ENCODE peak calls at places on chromosomes 12 and 14, in five cellular contexts. One of them, this sample, is unnamed.

GRCh38 chr12:104656921-104657320 is 200.2 kb downstream of the CHST11 start:
- DNase-seq in left lung: no peak
- DNase-seq in neural progenitor cell: no peak
- DNase-seq in foreskin keratinocyte: no peak
- DNase-seq in CD8-positive, alpha-beta T cell: no peak
- DNase-seq in this sample: no peak

GRCh38 chr12:109864916-109865315 is 15.4 kb downstream of the GLTP start:
- DNase-seq in left lung: no peak
- DNase-seq in neural progenitor cell: no peak
- DNase-seq in foreskin keratinocyte: peak; percentile 93
- DNase-seq in CD8-positive, alpha-beta T cell: no peak
- DNase-seq in this sample: peak; percentile 84

GRCh38 chr12:79662046-79662811 is 28.5 kb downstream of the PAWR start:
- DNase-seq in left lung: no peak
- DNase-seq in neural progenitor cell: no peak
- DNase-seq in foreskin keratinocyte: peak; percentile 34
- DNase-seq in CD8-positive, alpha-beta T cell: no peak
- DNase-seq in this sample: no peak

GRCh38 chr12:124837958-124838803 is 25.5 kb downstream of the SCARB1 start:
- DNase-seq in left lung: peak; percentile 66
- DNase-seq in neural progenitor cell: no peak
- DNase-seq in foreskin keratinocyte: peak; percentile 97
- DNase-seq in CD8-positive, alpha-beta T cell: no peak
- DNase-seq in this sample: peak; percentile 93

GRCh38 chr12:38954119-38954746 is 48.8 kb upstream of the CPNE8 start:
- DNase-seq in left lung: no peak
- DNase-seq in neural progenitor cell: no peak
- DNase-seq in foreskin keratinocyte: no peak
- DNase-seq in CD8-positive, alpha-beta T cell: no peak
- DNase-seq in this sample: no peak

GRCh38 chr14:76473381-76474263 is 97.7 kb downstream of the ESRRB start:
- DNase-seq in left lung: no peak
- DNase-seq in neural progenitor cell: peak; percentile 65
- DNase-seq in foreskin keratinocyte: no peak
- DNase-seq in CD8-positive, alpha-beta T cell: no peak
- DNase-seq in this sample: peak; percentile 17

GRCh38 chr14:36818212-36818611 is 156.6 kb downstream of the PAX9 start:
- DNase-seq in left lung: no peak
- DNase-seq in neural progenitor cell: no peak
- DNase-seq in foreskin keratinocyte: no peak
- DNase-seq in CD8-positive, alpha-beta T cell: no peak
- DNase-seq in this sample: no peak

GRCh38 chr14:105050551-105050897 is 14.7 kb downstream of the GPR132 start:
- DNase-seq in left lung: peak; percentile 80
- DNase-seq in neural progenitor cell: no peak
- DNase-seq in foreskin keratinocyte: peak; percentile 45
- DNase-seq in CD8-positive, alpha-beta T cell: no peak
- DNase-seq in this sample: peak; percentile 61

GRCh38 chr14:81655423-81656314 is 122.0 kb upstream of the SEL1L start:
- DNase-seq in left lung: no peak
- DNase-seq in neural progenitor cell: no peak
- DNase-seq in foreskin keratinocyte: peak; percentile 2
- DNase-seq in CD8-positive, alpha-beta T cell: no peak
- DNase-seq in this sample: no peak

GRCh38 chr12:110203546-110203945 is 77.5 kb upstream of the ATP2A2 start:
- DNase-seq in left lung: no peak
- DNase-seq in neural progenitor cell: no peak
- DNase-seq in foreskin keratinocyte: no peak
- DNase-seq in CD8-positive, alpha-beta T cell: no peak
- DNase-seq in this sample: no peak

GRCh38 chr14:64572721-64573508 is 23.2 kb downstream of the PPP1R36 start:
- DNase-seq in left lung: no peak
- DNase-seq in neural progenitor cell: peak; percentile 9
- DNase-seq in foreskin keratinocyte: no peak
- DNase-seq in CD8-positive, alpha-beta T cell: no peak
- DNase-seq in this sample: no peak

GRCh38 chr12:122987086-122987951 is 6.8 kb downstream of the ARL6IP4 start:
- DNase-seq in left lung: no peak
- DNase-seq in neural progenitor cell: no peak
- DNase-seq in foreskin keratinocyte: no peak
- DNase-seq in CD8-positive, alpha-beta T cell: no peak
- DNase-seq in this sample: no peak

GRCh38 chr14:28754209-28754985 is 12.2 kb upstream of the FOXG1 start:
- DNase-seq in left lung: no peak
- DNase-seq in neural progenitor cell: peak; percentile 72
- DNase-seq in foreskin keratinocyte: peak; percentile 33
- DNase-seq in CD8-positive, alpha-beta T cell: no peak
- DNase-seq in this sample: peak; percentile 66

GRCh38 chr12:123036471-123037285 is 56.2 kb downstream of the ARL6IP4 start:
- DNase-seq in left lung: no peak
- DNase-seq in neural progenitor cell: no peak
- DNase-seq in foreskin keratinocyte: no peak
- DNase-seq in CD8-positive, alpha-beta T cell: no peak
- DNase-seq in this sample: no peak

GRCh38 chr14:57189070-57189469 is 79.6 kb downstream of the EXOC5 start:
- DNase-seq in left lung: no peak
- DNase-seq in neural progenitor cell: peak; percentile 54
- DNase-seq in foreskin keratinocyte: no peak
- DNase-seq in CD8-positive, alpha-beta T cell: no peak
- DNase-seq in this sample: peak; percentile 10

GRCh38 chr14:99875421-99875820 is 82.2 kb downstream of the EML1 start:
- DNase-seq in left lung: no peak
- DNase-seq in neural progenitor cell: no peak
- DNase-seq in foreskin keratinocyte: no peak
- DNase-seq in CD8-positive, alpha-beta T cell: no peak
- DNase-seq in this sample: no peak

GRCh38 chr14:106790189-106791036 is 1264.0 kb downstream of the TMEM121 start:
- DNase-seq in left lung: peak; percentile 94
- DNase-seq in neural progenitor cell: peak; percentile 2
- DNase-seq in foreskin keratinocyte: no peak
- DNase-seq in CD8-positive, alpha-beta T cell: peak; percentile 39
- DNase-seq in this sample: peak; percentile 26
- TF ChIP-seq CTCF in left lung: peak; percentile 74
- TF ChIP-seq CTCF in neural progenitor cell: peak; percentile 34
- TF ChIP-seq CTCF in foreskin keratinocyte: peak; percentile 34
- TF ChIP-seq CTCF in CD8-positive, alpha-beta T cell: peak; percentile 98
- TF ChIP-seq CTCF in this sample: peak; percentile 83

DNA sequence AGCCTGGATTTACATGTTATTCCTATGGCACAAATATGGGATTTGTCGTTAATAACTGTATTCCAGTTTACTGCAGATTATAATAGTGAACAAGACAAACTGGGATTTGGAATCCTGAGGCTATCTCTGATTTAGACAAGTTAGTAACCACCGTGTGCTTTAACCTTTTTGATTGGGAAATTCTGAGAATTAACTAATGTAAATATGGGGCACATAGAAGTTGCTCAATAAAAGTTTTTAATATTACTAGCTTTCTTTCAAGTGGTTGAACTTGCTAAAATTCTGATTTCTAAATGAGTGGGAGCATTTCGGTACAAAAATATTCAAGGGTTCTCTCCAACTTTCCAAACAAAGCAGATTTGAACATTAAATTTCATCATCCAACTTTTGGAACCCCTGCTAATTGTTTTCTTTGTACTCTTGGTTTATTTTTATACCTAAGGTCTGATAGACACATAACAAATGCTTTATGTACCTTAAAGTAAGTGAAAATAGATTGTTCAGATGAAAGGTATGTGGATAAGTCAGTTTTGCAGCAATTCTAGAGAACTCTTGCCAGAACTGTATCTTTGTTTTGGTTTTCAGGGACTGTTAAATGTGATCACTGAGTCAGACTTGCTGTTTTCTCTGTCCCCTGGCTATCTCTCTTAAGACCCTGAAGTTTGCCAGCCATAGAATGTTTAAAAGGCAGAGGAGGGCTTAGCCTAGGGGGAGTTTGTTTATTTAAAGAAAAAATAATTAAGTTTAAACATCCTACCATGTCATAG is 57.5 kb downstream of the FRS2 start:
- DNase-seq in left lung: no peak
- DNase-seq in neural progenitor cell: no peak
- DNase-seq in foreskin keratinocyte: peak; percentile 89
- DNase-seq in CD8-positive, alpha-beta T cell: no peak
- DNase-seq in this sample: peak; percentile 58
- H3K27ac ChIP-seq in left lung: peak overlapping the region; percentile 72
- H3K27ac ChIP-seq in neural progenitor cell: no peak overlapping the region
- H3K27ac ChIP-seq in foreskin keratinocyte: peak overlapping the region; percentile 71
- H3K27ac ChIP-seq in CD8-positive, alpha-beta T cell: no peak overlapping the region
- H3K27ac ChIP-seq in this sample: no peak overlapping the region

GRCh38 chr12:9367828-9368227 is 159.6 kb upstream of the PZP start:
- DNase-seq in left lung: no peak
- DNase-seq in neural progenitor cell: no peak
- DNase-seq in foreskin keratinocyte: no peak
- DNase-seq in CD8-positive, alpha-beta T cell: no peak
- DNase-seq in this sample: no peak

GRCh38 chr12:9367201-9367600 is 159.0 kb upstream of the PZP start:
- DNase-seq in left lung: no peak
- DNase-seq in neural progenitor cell: no peak
- DNase-seq in foreskin keratinocyte: no peak
- DNase-seq in CD8-positive, alpha-beta T cell: no peak
- DNase-seq in this sample: no peak

DNA sequence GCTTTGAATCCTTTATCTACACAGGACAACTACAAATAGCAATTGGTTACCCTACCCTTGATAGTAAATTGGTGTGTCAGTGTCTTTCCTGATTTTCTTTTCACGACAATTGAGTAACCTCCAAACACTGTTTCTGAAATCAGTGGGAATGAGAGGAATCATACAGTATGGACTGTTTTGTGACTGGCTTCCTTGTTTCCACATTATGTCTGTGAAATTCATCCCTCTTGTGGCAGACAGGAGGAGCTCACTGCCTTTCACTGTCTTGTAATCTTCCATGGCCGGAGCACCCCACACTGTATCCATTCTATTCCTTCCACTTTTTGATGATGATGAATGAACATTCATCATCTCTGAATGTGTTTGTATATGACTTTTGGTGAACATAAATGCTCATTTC is 164.0 kb upstream of the PZP start:
- DNase-seq in left lung: no peak
- DNase-seq in neural progenitor cell: peak; percentile 12
- DNase-seq in foreskin keratinocyte: peak; percentile 15
- DNase-seq in CD8-positive, alpha-beta T cell: no peak
- DNase-seq in this sample: no peak
- TF ChIP-seq CTCF in left lung: no peak
- TF ChIP-seq CTCF in neural progenitor cell: peak; percentile 31
- TF ChIP-seq CTCF in foreskin keratinocyte: peak; percentile 56
- TF ChIP-seq CTCF in CD8-positive, alpha-beta T cell: no peak
- TF ChIP-seq CTCF in this sample: no peak

DNA sequence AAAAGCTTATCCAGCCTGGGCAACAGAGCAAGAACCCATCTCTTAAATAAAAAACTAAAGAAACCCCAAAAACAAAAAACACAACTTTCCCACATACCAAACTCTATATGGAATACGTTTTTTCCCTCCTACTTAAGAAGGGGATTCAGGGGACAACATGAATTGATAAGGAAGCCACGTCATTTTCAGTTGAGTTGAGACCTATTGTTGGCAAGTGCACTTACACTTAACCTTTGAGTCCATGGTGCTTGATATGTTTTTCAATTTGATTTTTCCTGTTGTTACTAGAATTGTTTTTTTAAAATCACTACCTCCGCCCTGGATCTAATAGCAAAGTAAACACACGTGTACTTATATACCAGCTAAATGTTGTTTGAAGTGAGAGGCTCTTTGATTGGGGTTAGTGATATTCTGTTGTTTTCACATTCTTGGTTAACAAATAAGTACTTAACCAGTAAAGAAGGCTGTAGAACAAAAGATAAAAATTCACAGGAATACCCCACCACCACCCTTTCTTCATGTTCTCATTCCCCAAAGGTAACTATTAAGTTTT is 2.0 kb downstream of the FAM177A1 start:
- DNase-seq in left lung: no peak
- DNase-seq in neural progenitor cell: no peak
- DNase-seq in foreskin keratinocyte: no peak
- DNase-seq in CD8-positive, alpha-beta T cell: no peak
- DNase-seq in this sample: no peak
- H3K27ac ChIP-seq in left lung: peak overlapping the region; percentile 98
- H3K27ac ChIP-seq in neural progenitor cell: no peak overlapping the region
- H3K27ac ChIP-seq in foreskin keratinocyte: no peak overlapping the region
- H3K27ac ChIP-seq in CD8-positive, alpha-beta T cell: no peak overlapping the region
- H3K27ac ChIP-seq in this sample: no peak overlapping the region

DNA sequence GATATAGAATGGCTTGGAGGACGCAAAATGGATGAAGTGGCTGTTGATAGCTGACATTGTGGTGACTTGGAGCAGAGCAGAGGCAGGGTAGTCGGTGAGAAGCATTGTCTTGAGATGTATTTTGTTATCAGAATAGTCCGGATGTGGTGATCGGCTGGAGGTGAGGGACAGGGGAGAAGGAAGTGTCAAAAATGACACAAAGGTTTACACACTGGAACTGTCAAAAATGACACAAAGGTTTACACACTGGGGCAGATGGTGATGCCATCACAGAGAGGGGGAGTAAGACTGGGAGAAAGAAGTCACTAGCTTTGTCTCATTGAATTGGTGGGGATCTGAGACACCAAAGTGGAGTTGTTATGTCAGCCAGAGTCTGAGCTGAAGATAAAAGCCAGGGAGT is 30.1 kb downstream of the CDKL1 start:
- DNase-seq in left lung: no peak
- DNase-seq in neural progenitor cell: no peak
- DNase-seq in foreskin keratinocyte: no peak
- DNase-seq in CD8-positive, alpha-beta T cell: no peak
- DNase-seq in this sample: no peak
- TF ChIP-seq CTCF in left lung: no peak
- TF ChIP-seq CTCF in neural progenitor cell: no peak
- TF ChIP-seq CTCF in foreskin keratinocyte: no peak
- TF ChIP-seq CTCF in CD8-positive, alpha-beta T cell: no peak
- TF ChIP-seq CTCF in this sample: no peak

GRCh38 chr12:131911851-131912525 is 17.1 kb upstream of the PUS1 start:
- DNase-seq in left lung: peak; percentile 66
- DNase-seq in neural progenitor cell: no peak
- DNase-seq in foreskin keratinocyte: no peak
- DNase-seq in CD8-positive, alpha-beta T cell: no peak
- DNase-seq in this sample: no peak

GRCh38 chr12:131911251-131911650 is 16.8 kb downstream of the ULK1 start:
- DNase-seq in left lung: no peak
- DNase-seq in neural progenitor cell: no peak
- DNase-seq in foreskin keratinocyte: no peak
- DNase-seq in CD8-positive, alpha-beta T cell: no peak
- DNase-seq in this sample: no peak

GRCh38 chr12:131914179-131914702 is 14.8 kb upstream of the PUS1 start:
- DNase-seq in left lung: no peak
- DNase-seq in neural progenitor cell: no peak
- DNase-seq in foreskin keratinocyte: no peak
- DNase-seq in CD8-positive, alpha-beta T cell: no peak
- DNase-seq in this sample: no peak

GRCh38 chr12:131913666-131914065 is 15.4 kb upstream of the PUS1 start:
- DNase-seq in left lung: peak; percentile 55
- DNase-seq in neural progenitor cell: no peak
- DNase-seq in foreskin keratinocyte: no peak
- DNase-seq in CD8-positive, alpha-beta T cell: no peak
- DNase-seq in this sample: no peak

GRCh38 chr12:131912526-131913274 is 16.4 kb upstream of the PUS1 start:
- DNase-seq in left lung: peak; percentile 68
- DNase-seq in neural progenitor cell: no peak
- DNase-seq in foreskin keratinocyte: no peak
- DNase-seq in CD8-positive, alpha-beta T cell: no peak
- DNase-seq in this sample: peak; percentile 72
- H3K27ac ChIP-seq in left lung: no peak overlapping the region
- H3K27ac ChIP-seq in neural progenitor cell: no peak overlapping the region
- H3K27ac ChIP-seq in foreskin keratinocyte: no peak overlapping the region
- H3K27ac ChIP-seq in CD8-positive, alpha-beta T cell: no peak overlapping the region
- H3K27ac ChIP-seq in this sample: peak overlapping the region; percentile 68